ENCODE peak calls at places on chromosomes 5 and 9, in four cellular contexts. X, K, O and Y are unnamed samples.

GRCh38 chr5:157265714-157266285 is at the start of gene CYFIP2:
- DNase-seq in X (peak), K (no peak), O (peak), Y (peak)

GRCh38 chr5:115460476-115460875 is 84.1 kb downstream of the FEM1C start:
- DNase-seq in X (no peak), K (no peak), O (no peak), Y (no peak)

GRCh38 chr5:138467711-138468132 is 2.4 kb downstream of the EGR1 start:
- DNase-seq in X (no peak), K (no peak), O (no peak), Y (no peak)

GRCh38 chr5:150295741-150296486 is 6.3 kb upstream of the CAMK2A start:
- DNase-seq in X (no peak), K (no peak), O (no peak), Y (no peak)

GRCh38 chr5:40775846-40776657 is 20.3 kb upstream of the TTC33 start:
- DNase-seq in X (no peak), K (no peak), O (no peak), Y (no peak)

GRCh38 chr5:132641241-132641723 is 16.7 kb upstream of the IL13 start:
- DNase-seq in X (no peak), K (no peak), O (no peak), Y (no peak)

GRCh38 chr5:51517854-51518253 is 134.6 kb downstream of the ISL1 start:
- DNase-seq in X (no peak), K (no peak), O (no peak), Y (no peak)

GRCh38 chr9:134128727-134129679 is 6.9 kb upstream of the WDR5 start:
- DNase-seq in X (no peak), K (no peak), O (no peak), Y (no peak)

GRCh38 chr5:179880848-179881590 is 22.4 kb upstream of the MRNIP start:
- DNase-seq in X (no peak), K (no peak), O (no peak), Y (no peak)

GRCh38 chr5:73189816-73190451 is 16.9 kb downstream of the TMEM174 start:
- DNase-seq in X (no peak), K (no peak), O (no peak), Y (no peak)

GRCh38 chr9:40935336-40935735 is 193.1 kb downstream of the FOXD4L6 start:
- DNase-seq in X (no peak), K (no peak), O (no peak), Y (no peak)

GRCh38 chr9:127035948-127036347 is 86.5 kb downstream of the ANGPTL2 start:
- DNase-seq in X (no peak), K (no peak), O (no peak), Y (no peak)